ENCODE peak calls at places on chromosomes 7 and 10, in six cellular contexts. Z is activated CD8-positive, alpha-beta memory T cell treated with anti-CD3 and anti-CD28 coated beads for 24 hours; M is kidney tubule cell; Q is T-helper 9 cell; S is Calu3; K is D721Med. T is an unnamed sample.

GRCh38 chr10:84078771-84079170 is 60.5 kb upstream of the GHITM start:
- DNase-seq in K (no peak), M (no peak), Q (no peak), S (no peak), Z (no peak), T (no peak)

GRCh38 chr7:65731562-65732035 is 141.3 kb upstream of the VKORC1L1 start:
- DNase-seq in M (peak), Z (no peak), K (no peak), Q (no peak), S (peak), T (no peak)

GRCh38 chr7:104160375-104160774 is 47.4 kb downstream of the ORC5 start:
- DNase-seq in K (no peak), Z (no peak), S (no peak), Q (no peak), M (peak), T (no peak)

GRCh38 chr10:36003688-36004087 is 361.6 kb upstream of the FZD8 start:
- DNase-seq in M (no peak), Q (no peak), S (no peak), Z (no peak), K (no peak), T (peak)

GRCh38 chr10:102668312-102669110 is 24.2 kb downstream of the TRIM8 start:
- DNase-seq in Q (no peak), Z (no peak), M (no peak), K (no peak), S (no peak), T (peak)

GRCh38 chr7:37287093-37287492 is 161.6 kb downstream of the ELMO1 start:
- DNase-seq in Q (no peak), S (no peak), Z (no peak), M (no peak), K (no peak), T (no peak)

GRCh38 chr10:110504111-110504735 is 6.5 kb downstream of the DUSP5 start:
- DNase-seq in K (no peak), Z (peak), M (peak), Q (peak), S (no peak), T (peak)

GRCh38 chr7:111855161-111855841 is 293.0 kb upstream of the IMMP2L start:
- DNase-seq in Q (no peak), S (peak), K (no peak), Z (no peak), M (peak), T (peak)

GRCh38 chr7:14836006-14836405 is 66.5 kb downstream of the DGKB start:
- DNase-seq in Z (no peak), Q (no peak), S (no peak), M (no peak), K (no peak), T (no peak)

GRCh38 chr7:134016223-134016941 is 110.8 kb upstream of the LRGUK start:
- DNase-seq in Z (no peak), M (peak), S (peak), Q (no peak), K (peak), T (no peak)

GRCh38 chr7:32846630-32847225 is 44.8 kb downstream of the KBTBD2 start:
- DNase-seq in K (peak), M (peak), Q (peak), Z (peak), S (peak), T (peak)

GRCh38 chr7:149701495-149702240 is 71.7 kb downstream of the ZNF467 start:
- DNase-seq in M (no peak), K (no peak), Q (no peak), Z (no peak), S (no peak), T (peak)

GRCh38 chr7:15561840-15562239 is at the start of gene AGMO:
- DNase-seq in M (peak), Q (no peak), Z (no peak), S (peak), K (no peak), T (no peak)

GRCh38 chr10:92239600-92240288 is 51.1 kb downstream of the CPEB3 start:
- DNase-seq in K (no peak), Q (peak), Z (peak), M (peak), S (peak), T (peak)

GRCh38 chr7:139358541-139359365 is 941 bp upstream of the LUC7L2 start:
- DNase-seq in K (no peak), Z (peak), M (peak), S (peak), Q (peak), T (no peak)

GRCh38 chr7:63521-64021 is 128.8 kb upstream of the FAM20C start:
- DNase-seq in S (no peak), K (no peak), Q (no peak), Z (no peak), M (no peak), T (peak)

GRCh38 chr7:69633122-69633892 is 35.0 kb downstream of the AUTS2 start:
- DNase-seq in Z (no peak), M (no peak), Q (no peak), S (no peak), K (no peak), T (no peak)

GRCh38 chr7:568031-568680 is 48.5 kb upstream of the PDGFA start:
- DNase-seq in S (no peak), Q (no peak), Z (no peak), M (no peak), K (no peak), T (no peak)

GRCh38 chr10:129912161-129912917 is 51.7 kb downstream of the EBF3 start:
- DNase-seq in S (no peak), M (no peak), Q (no peak), K (no peak), Z (no peak), T (no peak)

GRCh38 chr7:21642422-21642821 is 99.6 kb downstream of the DNAH11 start:
- DNase-seq in Q (no peak), K (no peak), S (no peak), M (no peak), Z (no peak), T (no peak)

GRCh38 chr7:135326636-135327280 is 93.1 kb downstream of the STRA8 start:
- DNase-seq in Q (no peak), M (peak), S (no peak), Z (no peak), K (no peak), T (peak)

GRCh38 chr10:119395287-119396007 is 147.1 kb downstream of the RGS10 start:
- DNase-seq in S (no peak), Q (no peak), M (no peak), Z (no peak), K (no peak), T (peak)

GRCh38 chr7:87497482-87497881 is 22.0 kb upstream of the ABCB4 start:
- DNase-seq in S (no peak), Q (no peak), Z (no peak), K (no peak), M (no peak), T (no peak)

GRCh38 chr7:69757990-69758430 is 159.7 kb downstream of the AUTS2 start:
- DNase-seq in Q (no peak), Z (no peak), K (no peak), M (no peak), S (no peak), T (peak)

GRCh38 chr10:70866424-70866823 is 21.9 kb downstream of the PCBD1 start:
- DNase-seq in K (no peak), Q (no peak), M (peak), Z (no peak), S (peak), T (no peak)

GRCh38 chr10:80136134-80136571 is 3.6 kb downstream of the PLAC9 start:
- DNase-seq in S (no peak), K (no peak), Q (no peak), M (no peak), Z (no peak), T (peak)

GRCh38 chr7:151585744-151586424 is 66.2 kb upstream of the RHEB start:
- DNase-seq in Z (no peak), S (no peak), M (no peak), K (no peak), Q (no peak), T (no peak)

GRCh38 chr10:73131913-73132686 is 21.8 kb downstream of the NUDT13 start:
- DNase-seq in M (no peak), K (no peak), Z (no peak), S (no peak), Q (no peak), T (no peak)

GRCh38 chr10:13416760-13417159 is 68.7 kb upstream of the SEPHS1 start:
- DNase-seq in Z (no peak), M (no peak), S (no peak), Q (no peak), K (no peak), T (no peak)

GRCh38 chr7:80584778-80585177 is 53.7 kb upstream of the CD36 start:
- DNase-seq in S (peak), Z (no peak), M (peak), Q (no peak), K (no peak), T (no peak)

GRCh38 chr7:72268826-72269225 is 143.3 kb downstream of the CALN1 start:
- DNase-seq in Q (no peak), S (no peak), Z (no peak), M (no peak), K (no peak), T (no peak)

GRCh38 chr7:90709501-90710465 is 113.7 kb downstream of the CDK14 start:
- DNase-seq in Q (no peak), S (no peak), K (no peak), M (peak), Z (no peak), T (no peak)

GRCh38 chr7:6528401-6529130 is 22.7 kb downstream of the GRID2IP start:
- DNase-seq in K (no peak), M (no peak), Z (no peak), S (no peak), Q (no peak), T (peak)

GRCh38 chr7:129041142-129041928 is 13.6 kb downstream of the TNPO3 start:
- DNase-seq in S (no peak), M (no peak), K (no peak), Q (no peak), Z (no peak), T (no peak)

GRCh38 chr10:93461807-93462178 is 20.3 kb downstream of the MYOF start:
- DNase-seq in Z (no peak), Q (no peak), K (no peak), S (peak), M (peak), T (no peak)